ENCODE peak calls at places on chromosome 1, in nine cellular contexts. V is esophagus squamous epithelium, W is right lobe of liver, C is pancreas, T is tibial nerve, Y is hepatocyte, G is neural progenitor cell, F is K562, L is cardiac muscle cell. N is an unnamed sample.

GRCh38 chr1:116668277-116668676 is 744 bp upstream of the IGSF3 start:
- DNase-seq in V (no peak), W (no peak), C (no peak), T (no peak), Y (no peak), G (no peak), F (no peak), L (no peak), N (no peak)

GRCh38 chr1:7470904-7471638 is 300.0 kb upstream of the VAMP3 start:
- DNase-seq in V (no peak), W (no peak), C (no peak), T (peak; percentile 51), Y (peak; percentile 85), G (no peak), F (no peak), L (no peak), N (peak; percentile 80)

GRCh38 chr1:222892137-222892763 is 77.4 kb downstream of the DISP1 start:
- DNase-seq in V (no peak), W (no peak), C (no peak), T (no peak), Y (peak; percentile 28), G (no peak), F (no peak), L (peak; percentile 44), N (no peak)

GRCh38 chr1:215665212-215665611 is 98.1 kb downstream of the KCTD3 start:
- DNase-seq in V (no peak), W (no peak), C (no peak), T (no peak), Y (no peak), G (no peak), F (no peak), L (no peak), N (no peak)

GRCh38 chr1:164479242-164479641 is 79.7 kb upstream of the PBX1 start:
- DNase-seq in V (no peak), W (no peak), C (no peak), T (no peak), Y (no peak), G (no peak), F (no peak), L (no peak), N (no peak)

GRCh38 chr1:169707917-169708604 is 3.4 kb downstream of the SELL start:
- DNase-seq in V (no peak), W (no peak), C (no peak), T (no peak), Y (no peak), G (no peak), F (no peak), L (no peak), N (no peak)

GRCh38 chr1:77322061-77322900 is 40.5 kb downstream of the AK5 start:
- DNase-seq in V (no peak), W (no peak), C (no peak), T (no peak), Y (peak; percentile 55), G (no peak), F (peak; percentile 10), L (no peak), N (no peak)

GRCh38 chr1:119373465-119373864 is 4.9 kb downstream of the HAO2 start:
- DNase-seq in V (no peak), W (no peak), C (no peak), T (no peak), Y (peak; percentile 46), G (no peak), F (no peak), L (no peak), N (no peak)

GRCh38 chr1:176574756-176575155 is 111.8 kb downstream of the PAPPA2 start:
- DNase-seq in V (no peak), W (no peak), C (no peak), T (no peak), Y (no peak), G (no peak), F (no peak), L (no peak), N (no peak)

GRCh38 chr1:28044399-28044798 is 44.0 kb downstream of the EYA3 start:
- DNase-seq in V (no peak), W (no peak), C (no peak), T (no peak), Y (no peak), G (no peak), F (no peak), L (no peak), N (no peak)
- H3K4me1 ChIP-seq in V (no peaks in the 10 kb centered on the region), W (no peaks in the 10 kb centered on the region), C (no peaks in the 10 kb centered on the region), T (no peaks in the 10 kb centered on the region), Y (no peaks in the 10 kb centered on the region), G (no peaks in the 10 kb centered on the region), F (no peaks in the 10 kb centered on the region), L (no peaks in the 10 kb centered on the region), N (no peaks in the 10 kb centered on the region)

GRCh38 chr1:86713477-86713876 is 9.1 kb downstream of the SH3GLB1 start:
- DNase-seq in V (no peak), W (no peak), C (no peak), T (no peak), Y (no peak), G (no peak), F (no peak), L (no peak), N (no peak)
- H3K27ac ChIP-seq in V (no peak overlapping the region), W (no peak overlapping the region), C (no peak overlapping the region), T (no peak overlapping the region), Y (no peak overlapping the region), G (no peak overlapping the region), F (no peak overlapping the region), L (peak overlapping the region; percentile 79), N (no peak overlapping the region)

DNA sequence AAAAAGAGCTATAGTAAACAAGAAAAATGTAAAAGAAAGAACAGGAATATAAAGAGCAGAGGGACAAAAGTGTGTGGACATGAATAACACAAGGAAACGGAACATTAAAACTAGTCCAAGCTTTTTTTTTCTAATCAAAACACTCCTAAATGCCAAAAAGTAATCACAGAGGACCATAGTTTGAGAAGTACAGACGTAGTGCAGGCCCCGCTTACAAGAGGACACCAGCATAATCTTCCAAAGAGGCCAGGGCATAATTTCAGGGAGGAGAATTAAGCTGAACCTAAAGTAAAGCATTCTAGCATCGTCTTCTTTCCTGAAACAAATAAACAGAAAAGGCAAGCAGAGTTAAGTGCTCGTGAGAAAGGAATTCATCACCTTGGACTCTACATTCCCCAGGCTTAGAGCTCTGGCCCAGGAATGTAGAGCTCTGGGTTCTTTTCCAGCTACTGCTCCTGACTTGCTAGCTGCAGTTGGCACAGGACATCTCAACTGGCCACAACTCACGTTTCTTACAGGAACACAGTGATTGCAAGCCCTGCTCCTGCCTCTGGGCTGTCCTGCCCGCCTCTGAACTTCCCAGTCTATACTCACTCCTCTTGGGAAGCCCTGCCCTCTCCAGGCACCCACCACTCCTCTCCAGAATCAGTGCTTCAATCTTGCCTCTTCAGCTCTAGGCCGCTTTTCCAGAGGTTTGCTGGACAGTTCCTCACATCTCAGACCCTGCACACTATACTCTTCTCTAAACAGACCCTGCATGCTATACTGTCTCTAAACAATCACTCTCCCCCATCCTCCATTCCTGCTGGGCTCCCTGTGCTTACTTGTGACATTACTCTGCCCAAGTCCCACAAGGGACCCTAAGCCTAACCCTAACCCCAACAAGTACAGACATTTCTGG is 9.8 kb downstream of the RGS8 start:
- DNase-seq in V (no peak), W (no peak), C (no peak), T (no peak), Y (peak; percentile 36), G (no peak), F (no peak), L (peak; percentile 61), N (no peak)
- H3K4me1 ChIP-seq in V (no peaks in the 10 kb centered on the region), W (no peaks in the 10 kb centered on the region), C (no peaks in the 10 kb centered on the region), T (no peaks in the 10 kb centered on the region), Y (no peaks in the 10 kb centered on the region), G (peaks cover 39% of the 10 kb centered on the region), F (no peaks in the 10 kb centered on the region), L (peaks cover 27% of the 10 kb centered on the region), N (peaks cover 8% of the 10 kb centered on the region)

DNA sequence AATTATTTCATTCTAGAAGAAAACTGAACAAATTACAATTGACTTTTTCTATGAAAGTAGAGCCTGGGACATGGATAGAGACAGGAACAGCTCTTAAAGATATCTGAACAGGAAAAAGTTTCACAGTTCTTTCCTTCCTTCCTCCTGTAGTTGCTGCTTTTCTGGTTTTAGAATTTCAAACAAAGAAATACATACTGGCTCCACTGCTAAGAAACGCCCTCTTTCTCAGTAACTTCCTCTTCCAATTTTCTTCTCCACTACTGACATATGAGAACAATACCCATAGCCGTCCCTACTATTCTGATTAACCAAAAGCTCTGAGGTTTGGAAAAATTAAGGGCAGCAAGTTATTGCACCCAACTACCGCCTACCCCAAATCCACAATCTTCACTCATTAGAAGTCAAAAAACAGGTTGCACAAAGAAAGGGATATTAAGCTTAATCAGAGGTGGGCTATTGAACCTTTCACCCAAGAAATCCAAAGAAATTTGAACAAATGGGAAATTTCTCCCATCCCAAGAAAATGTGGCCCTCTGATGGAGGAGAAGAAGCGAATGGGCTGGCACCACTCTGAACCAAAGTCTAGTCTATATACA is 1.9 kb downstream of the WASF2 start:
- DNase-seq in V (no peak), W (peak; percentile 27), C (no peak), T (no peak), Y (no peak), G (no peak), F (no peak), L (no peak), N (no peak)
- H3K27ac ChIP-seq in V (peak overlapping the region; percentile 100), W (peak overlapping the region; percentile 3), C (no peak overlapping the region), T (peak overlapping the region; percentile 100), Y (peak overlapping the region; percentile 96), G (peak overlapping the region; percentile 71), F (peak overlapping the region; percentile 99), L (peak overlapping the region; percentile 81), N (peak overlapping the region; percentile 95)